ENCODE peak calls at places on chromosomes 5 and 9, in eight cellular contexts. R, Z, L, F, S, N, G and T are unnamed samples.

GRCh38 chr5:37582202-37582601 is 203.1 kb downstream of the WDR70 start:
- DNase-seq in R (no peak), Z (no peak), L (no peak), F (no peak), S (no peak), N (no peak), G (no peak), T (no peak)

GRCh38 chr5:135189024-135189423 is 155.0 kb upstream of the PITX1 start:
- DNase-seq in R (no peak), Z (no peak), L (no peak), F (no peak), S (no peak), N (no peak), G (no peak), T (no peak)

GRCh38 chr5:56898213-56898612 is 11.2 kb upstream of the SETD9 start:
- DNase-seq in R (no peak), Z (no peak), L (no peak), F (no peak), S (no peak), N (no peak), G (no peak), T (no peak)

GRCh38 chr5:180769821-180770220 is 30.0 kb upstream of the OR2Y1 start:
- DNase-seq in R (no peak), Z (no peak), L (no peak), F (no peak), S (no peak), N (no peak), G (no peak), T (peak; percentile 70)

GRCh38 chr5:155299342-155300006 is 285.9 kb downstream of the KIF4B start:
- DNase-seq in R (no peak), Z (no peak), L (no peak), F (no peak), S (no peak), N (no peak), G (peak; percentile 32), T (no peak)

GRCh38 chr5:67636091-67636490 is 439.5 kb upstream of the CD180 start:
- DNase-seq in R (no peak), Z (no peak), L (no peak), F (no peak), S (no peak), N (no peak), G (no peak), T (no peak)

GRCh38 chr5:56301041-56301440 is 67.9 kb upstream of the ANKRD55 start:
- DNase-seq in R (no peak), Z (no peak), L (no peak), F (no peak), S (no peak), N (no peak), G (no peak), T (peak; percentile 63)

GRCh38 chr9:126885089-126885753 is 24.8 kb downstream of the ZBTB34 start:
- DNase-seq in R (no peak), Z (no peak), L (no peak), F (peak; percentile 72), S (no peak), N (peak; percentile 24), G (no peak), T (no peak)

GRCh38 chr9:105735366-105735765 is 41.0 kb downstream of the TMEM38B start:
- DNase-seq in R (peak; percentile 2), Z (no peak), L (no peak), F (no peak), S (no peak), N (no peak), G (no peak), T (no peak)

GRCh38 chr9:77595426-77596051 is 52.6 kb downstream of the GNA14 start:
- DNase-seq in R (no peak), Z (no peak), L (no peak), F (no peak), S (no peak), N (no peak), G (peak; percentile 73), T (no peak)

GRCh38 chr9:129777769-129778130 is 24.9 kb upstream of the PTGES start:
- DNase-seq in R (no peak), Z (no peak), L (no peak), F (no peak), S (no peak), N (no peak), G (no peak), T (no peak)

GRCh38 chr9:68872026-68872501 is 141.8 kb downstream of the PRKACG start:
- DNase-seq in R (no peak), Z (no peak), L (no peak), F (no peak), S (peak; percentile 65), N (peak; percentile 95), G (no peak), T (no peak)

GRCh38 chr9:95349109-95350038 is 31.9 kb upstream of the FANCC start:
- DNase-seq in R (no peak), Z (no peak), L (no peak), F (peak; percentile 23), S (peak; percentile 59), N (peak; percentile 72), G (no peak), T (no peak)

GRCh38 chr5:120848883-120849282 is 384.8 kb downstream of the PRR16 start:
- DNase-seq in R (no peak), Z (no peak), L (no peak), F (no peak), S (peak; percentile 18), N (peak; percentile 61), G (no peak), T (no peak)

GRCh38 chr9:12813960-12814876 is 39.4 kb downstream of the LURAP1L start:
- DNase-seq in R (no peak), Z (peak; percentile 71), L (peak; percentile 97), F (peak; percentile 89), S (no peak), N (no peak), G (peak; percentile 59), T (peak; percentile 93)

GRCh38 chr5:5381259-5382006 is 41.0 kb upstream of the ICE1 start:
- DNase-seq in R (no peak), Z (no peak), L (no peak), F (no peak), S (no peak), N (no peak), G (no peak), T (no peak)

GRCh38 chr5:66224773-66225553 is 80.9 kb downstream of the SREK1 start:
- DNase-seq in R (no peak), Z (no peak), L (no peak), F (no peak), S (no peak), N (no peak), G (no peak), T (no peak)

GRCh38 chr9:89356782-89357181 is 38.5 kb downstream of the SECISBP2 start:
- DNase-seq in R (no peak), Z (no peak), L (no peak), F (no peak), S (no peak), N (no peak), G (no peak), T (no peak)

GRCh38 chr9:89359018-89359417 is 40.7 kb downstream of the SECISBP2 start:
- DNase-seq in R (no peak), Z (no peak), L (no peak), F (no peak), S (peak; percentile 40), N (no peak), G (peak; percentile 66), T (no peak)

GRCh38 chr9:89358376-89358775 is 40.1 kb downstream of the SECISBP2 start:
- DNase-seq in R (no peak), Z (no peak), L (no peak), F (no peak), S (no peak), N (no peak), G (no peak), T (no peak)

GRCh38 chr9:89359636-89360315 is 41.5 kb downstream of the SECISBP2 start:
- DNase-seq in R (no peak), Z (no peak), L (no peak), F (no peak), S (no peak), N (no peak), G (no peak), T (no peak)

DNA sequence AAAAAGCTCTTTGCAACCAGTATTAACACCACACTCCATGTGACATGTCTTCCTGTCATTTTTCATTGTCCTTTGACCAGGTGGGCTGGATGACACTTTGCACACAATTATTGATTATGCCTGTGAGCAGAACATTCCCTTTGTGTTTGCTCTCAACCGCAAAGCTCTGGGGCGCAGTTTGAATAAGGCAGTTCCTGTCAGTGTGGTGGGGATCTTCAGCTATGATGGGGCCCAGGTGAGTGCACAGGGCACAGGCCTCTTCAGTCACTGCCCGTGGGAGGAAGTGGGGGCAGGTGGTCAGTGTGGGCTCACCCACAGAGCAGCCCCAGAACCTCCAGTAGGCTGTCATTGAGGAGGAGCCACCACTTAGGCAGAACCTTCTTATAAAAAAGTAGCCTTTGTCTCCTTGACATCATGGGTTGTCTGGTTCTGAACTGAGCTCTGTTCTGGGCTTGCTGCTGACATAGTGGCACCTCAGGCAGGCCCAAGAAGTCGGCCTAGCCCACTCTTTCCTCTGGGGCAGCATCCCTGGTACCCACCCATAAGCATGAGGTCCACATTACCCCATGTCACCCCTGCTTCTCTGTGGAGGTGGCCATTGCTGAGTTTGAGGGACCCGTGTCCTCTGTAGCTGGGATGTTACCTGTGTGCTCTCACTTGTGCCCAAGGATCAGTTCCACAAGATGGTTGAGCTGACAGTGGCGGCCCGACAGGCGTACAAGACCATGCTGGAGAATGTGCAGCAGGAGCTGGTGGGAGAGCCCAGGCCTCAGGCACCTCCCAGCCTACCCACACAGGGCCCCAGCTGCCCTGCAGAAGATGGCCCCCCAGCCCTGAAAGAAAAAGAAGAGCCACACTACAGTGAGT is 39.3 kb downstream of the SECISBP2 start:
- DNase-seq in R (no peak), Z (no peak), L (no peak), F (no peak), S (no peak), N (no peak), G (no peak), T (no peak)
- TF ChIP-seq CTCF in R (no peak), Z (no peak), L (no peak), F (no peak), S (no peak), N (no peak), G (no peak), T (no peak)

GRCh38 chr9:32550046-32550608 is 2.0 kb upstream of the SMIM27 start:
- DNase-seq in R (peak; percentile 9), Z (no peak), L (no peak), F (peak; percentile 46), S (peak; percentile 33), N (peak; percentile 35), G (peak; percentile 44), T (no peak)
- TF ChIP-seq EZH2phosphoT487 in R (no peak), Z (no peak), L (no peak), F (no peak), S (no peak), N (no peak), G (no peak), T (no peak)

GRCh38 chr9:14488421-14489190 is 174.7 kb upstream of the NFIB start:
- DNase-seq in R (no peak), Z (no peak), L (no peak), F (no peak), S (no peak), N (no peak), G (no peak), T (no peak)
- H3K4me3 ChIP-seq in R (no peak overlapping the region), Z (no peak overlapping the region), L (no peak overlapping the region), F (no peak overlapping the region), S (no peak overlapping the region), N (no peak overlapping the region), G (no peak overlapping the region), T (no peak overlapping the region)

DNA sequence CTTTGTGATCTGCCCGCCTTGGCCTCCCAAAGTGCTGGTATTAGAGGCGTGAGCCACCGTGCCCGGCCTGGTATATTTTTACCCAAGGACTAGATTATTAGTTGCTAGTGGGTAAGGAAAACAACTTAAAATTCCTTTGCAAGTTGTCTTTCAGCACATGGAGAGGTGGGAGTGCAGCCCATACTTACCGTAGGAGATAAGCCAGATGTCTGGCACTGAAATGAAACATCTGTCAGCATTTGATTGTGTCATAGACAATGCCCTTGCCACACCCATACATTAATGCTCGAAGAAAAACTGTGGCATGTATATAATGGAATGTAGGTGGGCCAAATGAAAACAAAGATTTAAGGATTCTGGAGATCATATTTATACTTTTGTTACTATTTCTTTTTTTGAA is 36.6 kb upstream of the ANKH start:
- DNase-seq in R (no peak), Z (no peak), L (no peak), F (no peak), S (no peak), N (no peak), G (no peak), T (peak; percentile 36)
- TF ChIP-seq CTCF in R (no peak), Z (no peak), L (no peak), F (no peak), S (no peak), N (no peak), G (no peak), T (no peak)